ENCODE peak calls at places on chromosomes 3 and 15, in four cellular contexts. Y, T, J and H are unnamed samples.

GRCh38 chr3:136305879-136306278 is 55.7 kb downstream of the PCCB start:
- DNase-seq in Y (no peak), T (no peak), J (no peak), H (no peak)

GRCh38 chr15:101320501-101321052 is 25.5 kb upstream of the SNRPA1 start:
- DNase-seq in Y (no peak), T (no peak), J (no peak), H (no peak)

GRCh38 chr3:46538803-46539442 is 27.2 kb downstream of the LRRC2 start:
- DNase-seq in Y (peak), T (no peak), J (no peak), H (no peak)

GRCh38 chr15:26889298-26889898 is 22.5 kb downstream of the GABRA5 start:
- DNase-seq in Y (no peak), T (peak), J (no peak), H (peak)

GRCh38 chr3:23303601-23304217 is 100.6 kb downstream of the UBE2E2 start:
- DNase-seq in Y (no peak), T (no peak), J (no peak), H (no peak)

GRCh38 chr3:46979958-46980497 is 562 bp downstream of the NBEAL2 start:
- DNase-seq in Y (no peak), T (peak), J (no peak), H (no peak)

GRCh38 chr3:9810357-9810726 is 280 bp downstream of the TTLL3 start:
- DNase-seq in Y (no peak), T (no peak), J (no peak), H (peak)

GRCh38 chr15:27479232-27480140 is 508.5 kb downstream of the GABRG3 start:
- DNase-seq in Y (no peak), T (no peak), J (no peak), H (no peak)

GRCh38 chr15:51550841-51551240 is 71.7 kb downstream of the DMXL2 start:
- DNase-seq in Y (no peak), T (no peak), J (no peak), H (no peak)

GRCh38 chr3:132090921-132091320 is 56.1 kb upstream of the CPNE4 start:
- DNase-seq in Y (no peak), T (no peak), J (no peak), H (no peak)

GRCh38 chr3:40989141-40990061 is 209.9 kb upstream of the CTNNB1 start:
- DNase-seq in Y (no peak), T (no peak), J (no peak), H (no peak)

GRCh38 chr3:71241981-71242552 is 341.5 kb downstream of the FOXP1 start:
- DNase-seq in Y (no peak), T (no peak), J (no peak), H (no peak)

GRCh38 chr3:102106421-102107097 is 257.2 kb downstream of the NFKBIZ start:
- DNase-seq in Y (no peak), T (no peak), J (no peak), H (no peak)

GRCh38 chr3:192851821-192852352 is 65.8 kb downstream of the MB21D2 start:
- DNase-seq in Y (no peak), T (no peak), J (peak), H (no peak)

GRCh38 chr15:35437157-35437556 is 108.8 kb downstream of the DPH6 start:
- DNase-seq in Y (no peak), T (no peak), J (no peak), H (no peak)

GRCh38 chr3:58462829-58463180 is 29.1 kb upstream of the KCTD6 start:
- DNase-seq in Y (no peak), T (no peak), J (no peak), H (no peak)

GRCh38 chr3:43581343-43581742 is 40.5 kb downstream of the ANO10 start:
- DNase-seq in Y (no peak), T (no peak), J (no peak), H (no peak)

GRCh38 chr15:64398575-64398974 is 10.9 kb downstream of the TRIP4 start:
- DNase-seq in Y (no peak), T (no peak), J (no peak), H (no peak)

GRCh38 chr3:13645791-13646637 is 97.1 kb downstream of the FBLN2 start:
- DNase-seq in Y (no peak), T (no peak), J (no peak), H (no peak)

GRCh38 chr3:134516905-134517304 is 31.0 kb downstream of the CEP63 start:
- DNase-seq in Y (no peak), T (no peak), J (no peak), H (no peak)

GRCh38 chr3:132907293-132907692 is 130.9 kb upstream of the TMEM108 start:
- DNase-seq in Y (no peak), T (no peak), J (no peak), H (no peak)

GRCh38 chr3:155753038-155753647 is 8.3 kb upstream of the PLCH1 start:
- DNase-seq in Y (no peak), T (no peak), J (no peak), H (no peak)

GRCh38 chr3:149605902-149606301 is 51.9 kb downstream of the WWTR1 start:
- DNase-seq in Y (no peak), T (no peak), J (no peak), H (no peak)

GRCh38 chr3:141326626-141327025 is 41.7 kb upstream of the ZBTB38 start:
- DNase-seq in Y (no peak), T (no peak), J (no peak), H (no peak)

GRCh38 chr3:20057612-20058180 is 17.4 kb downstream of the KAT2B start:
- DNase-seq in Y (no peak), T (no peak), J (no peak), H (no peak)

GRCh38 chr15:59111267-59111666 is 6.3 kb downstream of the CCNB2 start:
- DNase-seq in Y (no peak), T (no peak), J (no peak), H (no peak)

GRCh38 chr3:51673181-51673801 is 2.2 kb downstream of the TEX264 start:
- DNase-seq in Y (no peak), T (no peak), J (no peak), H (no peak)

GRCh38 chr3:122754867-122755835 is 38.5 kb downstream of the HSPBAP1 start:
- DNase-seq in Y (no peak), T (no peak), J (no peak), H (no peak)

GRCh38 chr15:43795997-43796396 is 3.9 kb downstream of the SERF2 start:
- DNase-seq in Y (no peak), T (no peak), J (no peak), H (no peak)

GRCh38 chr15:40746916-40747418 is 8.1 kb downstream of the RMDN3 start:
- DNase-seq in Y (no peak), T (no peak), J (no peak), H (no peak)

GRCh38 chr3:149487598-149488197 is 13.2 kb downstream of the TM4SF4 start:
- DNase-seq in Y (no peak), T (no peak), J (no peak), H (no peak)

GRCh38 chr3:175270199-175270837 is 411.2 kb downstream of the NAALADL2 start:
- DNase-seq in Y (no peak), T (no peak), J (no peak), H (no peak)

GRCh38 chr3:175269394-175269793 is 410.3 kb downstream of the NAALADL2 start:
- DNase-seq in Y (no peak), T (no peak), J (no peak), H (no peak)

GRCh38 chr3:175273573-175273972 is 414.4 kb downstream of the NAALADL2 start:
- DNase-seq in Y (no peak), T (no peak), J (no peak), H (no peak)

GRCh38 chr3:175274474-175275218 is 415.5 kb downstream of the NAALADL2 start:
- DNase-seq in Y (no peak), T (no peak), J (no peak), H (no peak)

GRCh38 chr3:175274056-175274455 is 414.9 kb downstream of the NAALADL2 start:
- DNase-seq in Y (no peak), T (no peak), J (no peak), H (no peak)
- TF ChIP-seq POLR2A in Y (no peak), T (no peak), J (no peak), H (no peak)

DNA sequence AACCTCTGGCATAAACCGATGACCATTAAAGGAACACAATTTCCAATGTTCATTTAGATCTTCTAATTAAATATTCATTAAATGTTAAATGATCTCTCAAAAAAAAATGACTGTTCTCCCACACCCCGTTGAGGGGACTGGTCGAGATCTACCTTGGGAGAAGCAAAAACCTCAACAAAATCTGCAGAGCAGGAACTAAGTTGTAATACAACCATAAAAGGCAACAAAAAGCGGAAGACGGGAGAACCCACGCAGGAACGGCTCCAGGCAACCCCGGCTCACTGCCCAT is 752 bp downstream of the TERC start:
- DNase-seq in Y (no peak), T (no peak), J (no peak), H (no peak)
- TF ChIP-seq POLR2A in Y (no peak), T (no peak), J (no peak), H (no peak)

GRCh38 chr15:72200395-72201237 is 3.0 kb upstream of the GRAMD2A start:
- DNase-seq in Y (no peak), T (no peak), J (no peak), H (no peak)

GRCh38 chr15:72197045-72197459 is 535 bp downstream of the GRAMD2A start:
- DNase-seq in Y (no peak), T (no peak), J (no peak), H (no peak)

GRCh38 chr15:72199721-72200212 is 2.2 kb upstream of the GRAMD2A start:
- DNase-seq in Y (peak), T (peak), J (peak), H (peak)

GRCh38 chr15:72197460-72198409 is at the start of gene GRAMD2A:
- DNase-seq in Y (no peak), T (no peak), J (no peak), H (no peak)

GRCh38 chr15:72198410-72199270 is 1.1 kb upstream of the GRAMD2A start:
- DNase-seq in Y (no peak), T (no peak), J (peak), H (no peak)
- TF ChIP-seq POLR2A in Y (no peak), T (no peak), J (no peak), H (no peak)

DNA sequence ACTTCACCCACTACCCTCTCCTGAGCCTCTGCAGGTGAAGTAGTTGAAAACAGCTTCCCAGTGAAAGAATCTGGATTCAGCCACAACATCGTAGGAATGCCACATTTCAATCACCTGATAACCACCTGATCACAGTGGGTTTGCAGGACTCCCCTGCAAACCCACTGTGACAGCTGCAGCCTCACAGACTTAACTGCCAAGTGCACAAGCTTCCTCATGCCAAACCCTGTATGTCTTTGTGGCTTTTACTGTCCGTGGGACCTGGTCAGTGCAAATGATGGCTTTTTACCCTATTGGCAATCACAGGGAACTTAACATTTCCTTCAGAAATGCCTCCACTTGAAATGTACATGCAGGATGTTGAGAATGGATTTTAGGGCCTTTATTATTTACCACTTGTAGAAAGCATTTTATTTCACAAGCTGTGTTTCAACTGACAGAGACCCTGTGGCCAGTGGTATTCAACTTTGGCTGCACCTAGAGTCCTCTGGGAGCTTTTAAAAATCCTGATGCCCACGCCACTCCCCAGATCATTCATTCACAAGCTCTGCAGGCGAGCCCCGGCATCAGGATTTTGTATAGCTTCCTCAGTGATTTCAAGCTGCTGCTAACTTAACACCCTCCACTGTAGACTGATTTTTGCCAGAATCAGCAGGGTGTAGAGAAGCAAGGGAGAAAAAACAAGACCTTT is 49.1 kb downstream of the OXNAD1 start:
- DNase-seq in Y (no peak), T (no peak), J (no peak), H (no peak)
- TF ChIP-seq POLR2A in Y (no peak), T (no peak), J (no peak), H (no peak)

DNA sequence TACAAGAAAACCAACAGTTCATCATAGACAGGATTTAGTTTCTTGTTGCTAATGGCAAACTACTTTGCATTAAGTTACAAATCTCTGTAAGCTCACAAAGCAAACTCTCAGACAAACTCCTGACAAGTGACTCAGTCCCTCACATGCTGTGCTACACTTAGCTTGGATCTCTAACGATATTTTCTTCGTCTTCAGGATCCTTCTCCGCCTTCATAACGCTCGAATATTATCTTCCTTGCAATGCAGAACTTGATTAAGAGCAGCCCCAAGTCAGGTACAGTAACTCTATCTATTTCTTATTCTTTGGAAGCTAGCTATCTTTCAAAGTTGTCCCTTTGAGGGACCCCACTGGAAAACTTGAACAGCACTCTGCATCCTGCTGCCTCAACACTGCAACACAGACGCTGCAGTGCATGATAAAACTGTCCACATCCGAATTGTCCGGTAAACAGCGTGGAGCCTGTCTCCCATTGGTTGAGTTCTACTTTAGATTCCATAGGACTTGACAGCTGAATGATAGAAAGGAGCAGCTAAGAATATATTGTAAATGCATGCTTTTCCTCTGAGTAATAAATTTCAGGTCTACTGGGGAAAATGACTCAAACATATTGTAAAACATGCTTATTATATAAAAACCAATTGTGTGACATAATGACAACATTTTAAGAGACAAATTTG is 61.3 kb downstream of the UACA start:
- DNase-seq in Y (no peak), T (no peak), J (no peak), H (no peak)
- TF ChIP-seq POLR2A in Y (no peak), T (no peak), J (no peak), H (no peak)

DNA sequence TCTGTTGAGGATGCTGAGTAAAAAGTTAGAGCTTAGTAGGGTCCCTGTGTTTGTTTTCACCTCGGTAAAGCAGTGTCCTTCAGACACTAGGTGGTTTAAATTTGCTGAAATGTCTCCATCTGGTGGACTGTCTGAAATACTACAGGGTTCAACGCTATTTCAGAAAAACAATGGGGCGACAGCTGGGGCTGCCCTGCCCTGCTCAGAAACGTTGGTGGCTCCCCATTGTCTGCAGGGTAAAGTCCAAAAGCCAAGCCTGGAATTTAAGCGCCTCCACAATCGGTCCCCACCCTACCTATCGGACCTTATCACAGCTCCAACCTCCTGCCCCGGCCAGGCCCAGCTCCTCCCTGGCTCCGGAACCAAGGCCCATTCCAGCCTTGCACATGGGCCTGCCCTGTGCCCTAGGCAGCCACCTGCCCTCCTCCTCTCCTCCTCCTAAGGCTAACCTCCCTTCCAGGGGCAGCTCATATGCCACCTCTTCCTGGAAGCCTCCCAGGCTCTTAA is 4.3 kb upstream of the TSEN2 start:
- DNase-seq in Y (no peak), T (peak), J (no peak), H (no peak)
- TF ChIP-seq POLR2A in Y (no peak), T (no peak), J (no peak), H (no peak)

GRCh38 chr15:66946578-66947164 is 118.7 kb upstream of the SMAD3 start:
- DNase-seq in Y (peak), T (peak), J (peak), H (peak)
- TF ChIP-seq POLR2A in Y (no peak), T (no peak), J (no peak), H (no peak)

GRCh38 chr3:26652157-26652556 is 29.6 kb downstream of the LRRC3B start:
- DNase-seq in Y (no peak), T (no peak), J (no peak), H (no peak)

GRCh38 chr3:26653811-26654379 is 31.3 kb downstream of the LRRC3B start:
- DNase-seq in Y (no peak), T (no peak), J (no peak), H (no peak)

DNA sequence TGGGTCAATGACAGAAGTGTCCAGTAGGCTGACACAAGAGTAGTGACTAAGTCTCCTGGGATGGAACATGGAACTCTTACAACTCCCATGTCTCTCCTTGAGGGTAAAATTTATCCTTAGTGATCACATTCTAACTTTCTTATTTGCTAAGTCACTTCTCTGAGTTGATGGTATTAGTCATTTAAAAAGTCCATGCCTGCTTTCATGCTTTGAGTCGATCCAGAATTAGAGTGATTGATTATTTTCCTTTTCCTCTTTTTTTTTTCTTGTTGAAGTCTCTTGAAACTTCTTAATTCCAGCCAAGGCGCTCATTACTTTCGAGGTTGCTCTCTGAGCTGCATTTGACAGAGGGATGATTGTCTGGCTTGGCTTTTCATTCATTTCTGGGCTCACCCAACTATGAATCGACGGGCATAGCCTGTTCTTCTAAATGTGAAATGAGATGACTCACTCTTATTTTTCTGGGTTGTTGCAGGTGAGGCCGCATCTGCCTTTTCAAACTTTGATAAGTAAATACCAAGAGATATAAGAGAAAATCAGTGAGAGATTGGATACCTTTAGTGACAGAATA is 34.9 kb downstream of the LRRC3B start:
- DNase-seq in Y (no peak), T (no peak), J (no peak), H (no peak)
- TF ChIP-seq POLR2A in Y (no peak), T (no peak), J (no peak), H (no peak)

DNA sequence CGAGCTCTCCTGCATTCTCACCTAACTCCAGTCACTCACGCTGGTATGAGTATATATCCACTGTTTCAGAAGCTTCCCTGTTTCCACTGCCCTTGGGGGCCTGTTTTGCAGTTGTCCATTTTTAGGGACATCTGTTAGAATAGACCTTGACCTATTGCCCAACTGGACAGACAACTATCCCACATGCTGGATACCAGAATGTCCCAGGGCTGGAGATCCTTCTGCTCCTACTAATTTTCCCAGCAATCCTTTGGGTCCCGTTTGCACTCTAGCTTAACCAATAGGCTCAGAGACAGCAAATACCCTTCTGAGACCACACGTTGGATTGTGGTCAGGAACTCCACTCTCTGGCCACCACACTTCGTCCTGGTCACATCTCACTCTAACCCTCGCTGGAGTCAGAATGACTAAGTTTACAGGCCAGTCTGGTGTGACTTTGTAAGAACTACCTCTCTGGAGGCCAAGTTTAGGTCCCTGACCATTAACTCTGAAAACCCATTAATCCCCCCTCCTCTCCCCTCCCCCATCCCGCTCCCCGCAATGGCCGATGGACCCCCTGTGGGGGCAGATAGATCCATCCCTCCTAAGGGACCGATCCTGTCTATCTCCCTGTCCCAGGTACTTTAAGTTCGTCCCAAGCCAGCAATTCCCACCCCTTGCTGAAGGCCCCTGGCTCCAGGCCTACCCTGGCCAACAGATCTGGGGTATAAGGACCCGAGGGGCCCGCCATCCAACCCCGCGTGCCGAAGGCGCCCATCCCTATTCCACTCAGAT is 35.5 kb downstream of the HMCES start:
- DNase-seq in Y (no peak), T (peak), J (no peak), H (peak)
- TF ChIP-seq POLR2A in Y (no peak), T (no peak), J (no peak), H (no peak)